ENCODE peak calls at places on chromosomes 5 and 9, in seven cellular contexts. S is frontal cortex; N is T follicular helper cell; T is endothelial cell; W is uterus; U is stomach; C is naive thymus-derived CD4-positive, alpha-beta T cell. H is an unnamed sample.
A peak's percentile ranks its signal among the peaks of the same experiment; 100 is the strongest.

GRCh38 chr9:34084562-34084961 is 35.9 kb upstream of the UBAP2 start:
- DNase-seq in S (peak; percentile 50), N (no peak), T (no peak), W (peak; percentile 50), U (no peak), C (no peak), H (no peak)

GRCh38 chr9:93949073-93949693 is 6.0 kb downstream of the BARX1 start:
- DNase-seq in S (no peak), N (no peak), T (no peak), W (no peak), U (no peak), C (no peak), H (no peak)

GRCh38 chr5:90092734-90093133 is 316.8 kb downstream of the CETN3 start:
- DNase-seq in S (no peak), N (no peak), T (no peak), W (no peak), U (no peak), C (no peak), H (no peak)

GRCh38 chr9:18438300-18438925 is 35.5 kb upstream of the ADAMTSL1 start:
- DNase-seq in S (no peak), N (no peak), T (peak; percentile 22), W (peak; percentile 66), U (peak; percentile 29), C (no peak), H (no peak)

GRCh38 chr5:140806834-140807775 is at the start of gene PCDHA4:
- DNase-seq in S (no peak), N (no peak), T (peak; percentile 88), W (peak; percentile 45), U (no peak), C (no peak), H (no peak)

GRCh38 chr9:93459432-93459847 is 6.1 kb upstream of the FAM120AOS start:
- DNase-seq in S (no peak), N (no peak), T (no peak), W (no peak), U (no peak), C (no peak), H (no peak)

GRCh38 chr5:127001621-127002296 is 28.6 kb downstream of the MARCHF3 start:
- DNase-seq in S (no peak), N (no peak), T (no peak), W (no peak), U (no peak), C (no peak), H (peak; percentile 91)

GRCh38 chr5:171632618-171633017 is 153.0 kb upstream of the SMIM23 start:
- DNase-seq in S (no peak), N (no peak), T (no peak), W (no peak), U (no peak), C (no peak), H (no peak)

GRCh38 chr9:78697653-78698052 is 400.7 kb downstream of the PSAT1 start:
- DNase-seq in S (no peak), N (no peak), T (no peak), W (no peak), U (no peak), C (no peak), H (no peak)

GRCh38 chr5:151151793-151152192 is 5.8 kb downstream of the ANXA6 start:
- DNase-seq in S (no peak), N (no peak), T (no peak), W (no peak), U (no peak), C (no peak), H (no peak)

GRCh38 chr9:127980056-127980705 is 608 bp downstream of the EEIG1 start:
- DNase-seq in S (no peak), N (no peak), T (peak; percentile 36), W (peak; percentile 52), U (peak; percentile 81), C (peak; percentile 45), H (no peak)

H was measured in kidney glomerular epithelial cell.